ENCODE peak calls at places on chromosomes 11 and 22, in seven cellular contexts. S is Caco-2; P is AG10803; Y is endothelial cell of umbilical vein; M is GM12864; W is CD8-positive, alpha-beta T cell; N is cardiac fibroblast. L is an unnamed sample.

GRCh38 chr11:115103921-115104320 is 400.3 kb downstream of the CADM1 start:
- DNase-seq in S (no peak), P (no peak), Y (no peak), M (no peak), W (no peak), N (no peak), L (no peak)

GRCh38 chr11:97445561-97445960 is 1055.7 kb downstream of the JRKL start:
- DNase-seq in S (no peak), P (no peak), Y (no peak), M (no peak), W (no peak), N (no peak), L (no peak)

GRCh38 chr22:47232197-47232596 is 469.7 kb downstream of the TBC1D22A start:
- DNase-seq in S (no peak), P (no peak), Y (no peak), M (no peak), W (no peak), N (no peak), L (no peak)

GRCh38 chr22:47504962-47505361 is 742.5 kb downstream of the TBC1D22A start:
- DNase-seq in S (no peak), P (no peak), Y (no peak), M (no peak), W (no peak), N (no peak), L (no peak)

GRCh38 chr11:115244758-115245157 is 259.5 kb downstream of the CADM1 start:
- DNase-seq in S (no peak), P (no peak), Y (no peak), M (no peak), W (no peak), N (no peak), L (no peak)

GRCh38 chr11:126919147-126919823 is 81.3 kb downstream of the KIRREL3 start:
- DNase-seq in S (no peak), P (no peak), Y (no peak), M (peak), W (no peak), N (no peak), L (no peak)

GRCh38 chr22:41197808-41198585 is 7.1 kb upstream of the L3MBTL2 start:
- DNase-seq in S (no peak), P (no peak), Y (peak), M (no peak), W (peak), N (peak), L (peak)

GRCh38 chr11:78277314-78277994 is 88.7 kb downstream of the USP35 start:
- DNase-seq in S (no peak), P (no peak), Y (peak), M (no peak), W (no peak), N (no peak), L (no peak)

GRCh38 chr11:11218287-11218986 is 134.6 kb downstream of the CSNK2A3 start:
- DNase-seq in S (no peak), P (no peak), Y (no peak), M (no peak), W (no peak), N (no peak), L (peak)

GRCh38 chr11:133560467-133560866 is 28.2 kb upstream of the OPCML start:
- DNase-seq in S (no peak), P (no peak), Y (no peak), M (no peak), W (no peak), N (no peak), L (no peak)

GRCh38 chr11:118908931-118909618 is 16.7 kb downstream of the BCL9L start:
- DNase-seq in S (peak), P (peak), Y (peak), M (no peak), W (no peak), N (peak), L (no peak)

GRCh38 chr22:46026907-46027218 is 49.9 kb upstream of the WNT7B start:
- DNase-seq in S (no peak), P (no peak), Y (no peak), M (no peak), W (no peak), N (no peak), L (no peak)

GRCh38 chr11:1153105-1153950 is 4.4 kb upstream of the MUC5AC start:
- DNase-seq in S (peak), P (no peak), Y (no peak), M (no peak), W (no peak), N (no peak), L (no peak)

GRCh38 chr11:57647960-57648776 is 1.5 kb downstream of the YPEL4 start:
- DNase-seq in S (no peak), P (no peak), Y (no peak), M (no peak), W (no peak), N (peak), L (no peak)

GRCh38 chr11:94857337-94857736 is 89.2 kb downstream of the AMOTL1 start:
- DNase-seq in S (no peak), P (no peak), Y (no peak), M (no peak), W (no peak), N (no peak), L (no peak)

GRCh38 chr11:94854770-94855633 is 86.8 kb downstream of the AMOTL1 start:
- DNase-seq in S (no peak), P (no peak), Y (no peak), M (no peak), W (no peak), N (no peak), L (no peak)

GRCh38 chr11:94851864-94852581 is 83.9 kb downstream of the AMOTL1 start:
- DNase-seq in S (no peak), P (no peak), Y (no peak), M (no peak), W (no peak), N (no peak), L (no peak)

GRCh38 chr11:94855666-94856065 is 87.5 kb downstream of the AMOTL1 start:
- DNase-seq in S (no peak), P (no peak), Y (no peak), M (no peak), W (no peak), N (no peak), L (no peak)

DNA sequence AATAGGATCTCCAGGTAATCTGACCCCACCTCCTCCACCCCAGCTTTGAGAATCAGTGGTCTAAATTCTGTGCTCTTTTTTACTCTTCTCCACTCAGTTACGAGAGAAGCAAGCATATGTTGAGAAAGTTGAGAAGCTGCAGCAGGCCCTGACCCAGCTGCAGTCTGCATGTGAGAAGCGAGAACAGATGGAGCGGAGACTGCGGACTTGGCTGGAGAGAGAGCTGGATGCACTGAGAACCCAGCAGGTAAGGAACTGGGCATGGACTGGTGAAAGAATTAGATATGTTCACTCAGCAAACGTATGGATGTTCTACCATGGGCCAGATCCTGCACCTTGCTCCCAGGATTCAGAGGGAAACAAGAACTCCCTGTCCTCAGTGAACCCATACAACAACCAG is 85.7 kb downstream of the AMOTL1 start:
- DNase-seq in S (no peak), P (no peak), Y (no peak), M (no peak), W (no peak), N (no peak), L (no peak)
- H3K4me3 ChIP-seq in S (no peak), P (no peak), Y (no peak), M (no peak), W (no peak), N (no peak), L (no peak)

GRCh38 chr11:125263268-125263790 is 98.8 kb downstream of the PKNOX2 start:
- DNase-seq in S (no peak), P (peak), Y (peak), M (no peak), W (no peak), N (peak), L (no peak)
- H3K4me3 ChIP-seq in S (no peak), P (no peak), Y (no peak), M (no peak), W (no peak), N (no peak), L (no peak)

GRCh38 chr11:108669711-108670110 is 4.8 kb downstream of the DDX10 start:
- DNase-seq in S (peak), P (no peak), Y (no peak), M (no peak), W (no peak), N (no peak), L (no peak)

GRCh38 chr11:108672113-108672512 is 7.2 kb downstream of the DDX10 start:
- DNase-seq in S (no peak), P (peak), Y (peak), M (no peak), W (no peak), N (peak), L (no peak)

GRCh38 chr11:108669261-108669660 is 4.4 kb downstream of the DDX10 start:
- DNase-seq in S (no peak), P (no peak), Y (no peak), M (no peak), W (no peak), N (no peak), L (no peak)

GRCh38 chr11:108666373-108666772 is 1.5 kb downstream of the DDX10 start:
- DNase-seq in S (no peak), P (no peak), Y (no peak), M (no peak), W (no peak), N (no peak), L (no peak)

DNA sequence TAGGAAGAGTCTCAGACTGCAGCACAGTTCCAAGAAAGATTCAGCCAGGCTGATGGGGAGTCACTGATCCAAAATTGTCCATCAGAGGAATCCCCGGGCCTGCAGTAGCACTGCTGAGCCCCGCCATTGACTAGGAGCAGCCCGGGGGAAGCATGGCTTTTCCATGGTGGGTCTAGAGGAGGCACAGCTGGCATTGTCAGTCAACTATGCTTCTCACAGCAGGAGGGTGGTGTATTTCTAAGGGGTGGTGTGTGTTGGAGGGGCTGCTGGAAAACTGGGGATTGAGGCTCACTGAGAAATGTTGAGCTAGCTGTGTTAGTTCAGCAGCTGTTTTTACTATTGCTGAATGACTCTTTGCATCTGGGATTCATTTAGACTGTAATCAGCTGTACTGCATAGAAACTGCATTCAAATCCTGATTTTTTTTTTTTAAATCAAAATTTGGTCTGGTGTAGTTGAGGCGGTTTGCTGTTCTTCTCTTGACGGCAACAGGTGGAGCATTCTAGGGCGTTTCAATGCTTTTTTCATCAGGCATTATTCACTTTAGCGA is 5.6 kb downstream of the DDX10 start:
- DNase-seq in S (no peak), P (peak), Y (no peak), M (no peak), W (no peak), N (no peak), L (no peak)
- H3K4me3 ChIP-seq in S (no peak), P (no peak), Y (no peak), M (no peak), W (no peak), N (no peak), L (no peak)

GRCh38 chr11:67268684-67269268 is 2.5 kb downstream of the GRK2 start:
- DNase-seq in S (no peak), P (no peak), Y (no peak), M (no peak), W (no peak), N (no peak), L (no peak)
- H3K4me3 ChIP-seq in S (no peak), P (no peak), Y (no peak), M (peak), W (peak), N (no peak), L (peak)

DNA sequence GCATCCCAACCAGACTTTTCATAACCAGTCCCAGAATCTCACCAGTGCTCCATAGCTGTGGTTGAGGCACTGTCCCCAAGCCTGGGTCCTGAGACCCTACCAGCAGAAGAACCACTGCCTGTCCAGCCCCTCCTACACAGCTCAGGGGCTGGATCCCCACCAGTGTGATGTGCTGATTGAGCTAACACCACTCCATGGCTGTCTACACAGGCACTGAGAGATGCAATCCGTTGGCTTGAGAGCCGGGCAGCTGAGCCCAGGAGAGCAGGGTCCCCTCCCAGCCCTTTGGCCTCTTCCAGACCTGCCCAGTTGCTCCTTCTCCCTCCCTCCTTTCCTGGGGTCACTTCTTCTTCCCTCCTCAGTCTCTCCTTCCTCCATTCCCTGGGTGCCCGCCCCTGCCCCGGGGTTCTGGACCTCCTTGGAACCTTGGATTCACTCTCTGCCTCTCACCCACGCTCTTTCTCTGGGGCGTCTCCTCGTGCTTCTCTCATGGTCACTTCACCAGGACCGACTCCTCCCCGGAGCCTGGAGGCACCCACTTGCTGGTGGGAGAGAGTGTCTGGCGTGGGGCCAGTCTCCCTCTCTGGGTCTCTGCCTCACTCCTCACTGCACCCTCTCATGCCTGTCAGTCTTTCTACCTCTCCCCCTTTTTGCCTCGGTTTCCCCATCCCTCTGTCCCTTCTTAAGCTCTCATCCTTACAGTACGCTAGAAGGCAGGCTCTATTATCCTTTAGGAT is 705 bp upstream of the SCYL1 start:
- DNase-seq in S (no peak), P (no peak), Y (peak), M (no peak), W (no peak), N (no peak), L (no peak)
- H3K4me3 ChIP-seq in S (peak), P (peak), Y (no peak), M (no peak), W (peak), N (peak), L (peak)

DNA sequence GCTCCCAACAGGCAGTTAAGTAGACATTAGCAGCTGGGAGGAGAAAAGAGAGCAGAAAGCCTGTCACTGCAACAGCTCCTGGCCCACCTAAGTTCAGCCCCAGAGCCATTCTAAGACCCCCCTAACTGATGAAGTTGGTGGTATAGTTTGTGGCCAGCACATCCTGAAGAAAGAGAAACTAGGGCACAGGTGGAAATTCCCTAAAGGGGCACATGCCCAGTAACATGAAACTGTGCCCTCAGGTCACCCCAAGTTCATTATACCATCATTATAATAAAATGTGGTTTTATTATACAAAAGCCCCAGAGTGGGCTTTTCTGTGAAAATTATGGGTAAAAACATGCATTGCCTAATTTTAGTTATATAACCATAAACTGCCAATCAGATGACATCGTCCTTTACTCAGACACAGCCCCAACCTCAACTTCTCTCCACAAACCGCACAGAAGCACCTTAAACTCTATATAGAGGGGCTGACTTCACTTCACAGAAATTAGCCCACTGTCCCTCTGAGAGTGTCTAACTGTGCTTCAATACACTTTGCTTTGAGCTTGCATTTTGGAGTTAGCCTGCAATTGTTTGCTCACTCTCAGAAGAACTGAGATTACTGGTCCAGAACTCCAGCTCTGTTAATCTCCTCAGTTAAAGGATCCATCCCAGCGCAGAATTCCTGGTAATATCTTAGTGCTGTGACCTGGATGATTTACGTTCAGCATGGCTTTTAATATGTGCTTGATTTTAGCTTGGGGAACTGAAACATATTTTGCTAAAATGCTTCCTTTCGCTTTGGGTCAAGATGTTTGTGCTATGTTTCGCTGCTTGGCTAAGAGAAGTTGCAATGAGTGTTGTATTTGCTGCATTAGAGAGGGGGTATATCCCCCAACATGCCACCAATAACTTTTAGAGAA is 1.8 kb upstream of the APOL3 start:
- DNase-seq in S (no peak), P (no peak), Y (no peak), M (peak), W (peak), N (no peak), L (peak)
- H3K4me3 ChIP-seq in S (no peak), P (no peak), Y (no peak), M (peak), W (peak), N (no peak), L (peak)

GRCh38 chr11:121553806-121554205 is 101.0 kb upstream of the SORL1-AS1 start:
- DNase-seq in S (peak), P (no peak), Y (no peak), M (no peak), W (no peak), N (peak), L (no peak)
- H3K4me3 ChIP-seq in S (no peak), P (no peak), Y (no peak), M (no peak), W (no peak), N (no peak), L (no peak)

GRCh38 chr11:132068556-132068955 is 698.1 kb downstream of the NTM start:
- DNase-seq in S (no peak), P (peak), Y (no peak), M (no peak), W (no peak), N (no peak), L (no peak)
- H3K4me3 ChIP-seq in S (no peak), P (no peak), Y (no peak), M (no peak), W (no peak), N (no peak), L (no peak)

GRCh38 chr11:109597336-109597735 is 175.3 kb downstream of the C11orf87 start:
- DNase-seq in S (no peak), P (no peak), Y (no peak), M (no peak), W (no peak), N (no peak), L (no peak)
- H3K4me3 ChIP-seq in S (no peak), P (no peak), Y (no peak), M (no peak), W (no peak), N (no peak), L (no peak)

GRCh38 chr11:29119691-29120328 is 897.0 kb downstream of the KCNA4 start:
- DNase-seq in S (no peak), P (peak), Y (peak), M (no peak), W (no peak), N (peak), L (no peak)
- H3K4me3 ChIP-seq in S (no peak), P (no peak), Y (peak), M (no peak), W (no peak), N (no peak), L (no peak)

L was measured in OCI-LY7.